ENCODE peak calls at places on chromosomes 5 and 9, in eight cellular contexts. One of them, this sample, is unnamed.

GRCh38 chr5:157516016-157516415 is 56.0 kb downstream of the NIPAL4 start:
- DNase-seq in D721Med: no peak
- DNase-seq in colonic mucosa: no peak
- DNase-seq in PC-3: peak
- DNase-seq in NCI-H1436: no peak
- DNase-seq in activated T-helper 1 cell treated with Interleukin-2 at 50 U/mL for 16 hours: no peak
- DNase-seq in Panc1: no peak
- DNase-seq in SW480: no peak
- DNase-seq in this sample: no peak

GRCh38 chr5:172597755-172598155 is 43.3 kb upstream of the NEURL1B start:
- DNase-seq in SW480: no peak
- DNase-seq in D721Med: no peak
- DNase-seq in Panc1: no peak
- DNase-seq in activated T-helper 1 cell treated with Interleukin-2 at 50 U/mL for 16 hours: no peak
- DNase-seq in NCI-H1436: no peak
- DNase-seq in PC-3: no peak
- DNase-seq in colonic mucosa: no peak
- DNase-seq in this sample: no peak

GRCh38 chr9:1869843-1870242 is 145.3 kb upstream of the SMARCA2 start:
- DNase-seq in NCI-H1436: peak
- DNase-seq in colonic mucosa: peak
- DNase-seq in SW480: peak
- DNase-seq in PC-3: peak
- DNase-seq in activated T-helper 1 cell treated with Interleukin-2 at 50 U/mL for 16 hours: no peak
- DNase-seq in D721Med: no peak
- DNase-seq in Panc1: no peak
- DNase-seq in this sample: peak

GRCh38 chr5:1512541-1513291 is 11.0 kb downstream of the LPCAT1 start:
- DNase-seq in PC-3: no peak
- DNase-seq in activated T-helper 1 cell treated with Interleukin-2 at 50 U/mL for 16 hours: no peak
- DNase-seq in NCI-H1436: no peak
- DNase-seq in D721Med: no peak
- DNase-seq in Panc1: no peak
- DNase-seq in SW480: peak
- DNase-seq in colonic mucosa: no peak
- DNase-seq in this sample: no peak

GRCh38 chr5:142405814-142406395 is 81.1 kb upstream of the SPRY4 start:
- DNase-seq in Panc1: no peak
- DNase-seq in activated T-helper 1 cell treated with Interleukin-2 at 50 U/mL for 16 hours: no peak
- DNase-seq in D721Med: no peak
- DNase-seq in NCI-H1436: no peak
- DNase-seq in SW480: no peak
- DNase-seq in PC-3: no peak
- DNase-seq in colonic mucosa: no peak
- DNase-seq in this sample: no peak

GRCh38 chr5:145887976-145888574 is 15.3 kb upstream of the GRXCR2 start:
- DNase-seq in activated T-helper 1 cell treated with Interleukin-2 at 50 U/mL for 16 hours: no peak
- DNase-seq in Panc1: peak
- DNase-seq in SW480: peak
- DNase-seq in D721Med: peak
- DNase-seq in NCI-H1436: no peak
- DNase-seq in colonic mucosa: peak
- DNase-seq in PC-3: peak
- DNase-seq in this sample: peak

GRCh38 chr9:278651-279050 is 64.0 kb downstream of the DOCK8 start:
- DNase-seq in PC-3: no peak
- DNase-seq in SW480: no peak
- DNase-seq in NCI-H1436: no peak
- DNase-seq in D721Med: no peak
- DNase-seq in activated T-helper 1 cell treated with Interleukin-2 at 50 U/mL for 16 hours: no peak
- DNase-seq in Panc1: no peak
- DNase-seq in colonic mucosa: peak
- DNase-seq in this sample: no peak

GRCh38 chr9:14428781-14429230 is 114.9 kb upstream of the NFIB start:
- DNase-seq in D721Med: no peak
- DNase-seq in Panc1: peak
- DNase-seq in SW480: peak
- DNase-seq in colonic mucosa: peak
- DNase-seq in activated T-helper 1 cell treated with Interleukin-2 at 50 U/mL for 16 hours: no peak
- DNase-seq in NCI-H1436: peak
- DNase-seq in PC-3: peak
- DNase-seq in this sample: peak

GRCh38 chr9:124553738-124554137 is 46.5 kb upstream of the NR5A1 start:
- DNase-seq in NCI-H1436: no peak
- DNase-seq in colonic mucosa: no peak
- DNase-seq in activated T-helper 1 cell treated with Interleukin-2 at 50 U/mL for 16 hours: no peak
- DNase-seq in Panc1: no peak
- DNase-seq in PC-3: peak
- DNase-seq in SW480: no peak
- DNase-seq in D721Med: no peak
- DNase-seq in this sample: no peak

GRCh38 chr5:119864286-119864685 is 234.9 kb downstream of the FAM170A start:
- DNase-seq in NCI-H1436: no peak
- DNase-seq in PC-3: no peak
- DNase-seq in activated T-helper 1 cell treated with Interleukin-2 at 50 U/mL for 16 hours: no peak
- DNase-seq in Panc1: no peak
- DNase-seq in D721Med: no peak
- DNase-seq in colonic mucosa: no peak
- DNase-seq in SW480: no peak
- DNase-seq in this sample: no peak

GRCh38 chr5:125699860-125700259 is 723.3 kb upstream of the GRAMD2B start:
- DNase-seq in Panc1: no peak
- DNase-seq in NCI-H1436: no peak
- DNase-seq in D721Med: no peak
- DNase-seq in colonic mucosa: no peak
- DNase-seq in activated T-helper 1 cell treated with Interleukin-2 at 50 U/mL for 16 hours: no peak
- DNase-seq in SW480: no peak
- DNase-seq in PC-3: no peak
- DNase-seq in this sample: no peak

GRCh38 chr9:22147818-22148573 is 138.9 kb upstream of the CDKN2B start:
- DNase-seq in D721Med: no peak
- DNase-seq in activated T-helper 1 cell treated with Interleukin-2 at 50 U/mL for 16 hours: no peak
- DNase-seq in SW480: peak
- DNase-seq in colonic mucosa: no peak
- DNase-seq in PC-3: peak
- DNase-seq in Panc1: no peak
- DNase-seq in NCI-H1436: no peak
- DNase-seq in this sample: no peak

GRCh38 chr5:133489632-133490031 is 122.7 kb downstream of the FSTL4 start:
- DNase-seq in Panc1: no peak
- DNase-seq in D721Med: no peak
- DNase-seq in activated T-helper 1 cell treated with Interleukin-2 at 50 U/mL for 16 hours: no peak
- DNase-seq in NCI-H1436: no peak
- DNase-seq in SW480: peak
- DNase-seq in PC-3: peak
- DNase-seq in colonic mucosa: no peak
- DNase-seq in this sample: peak

GRCh38 chr5:130479045-130479804 is 575.0 kb downstream of the CHSY3 start:
- DNase-seq in Panc1: no peak
- DNase-seq in colonic mucosa: no peak
- DNase-seq in activated T-helper 1 cell treated with Interleukin-2 at 50 U/mL for 16 hours: no peak
- DNase-seq in SW480: peak
- DNase-seq in PC-3: peak
- DNase-seq in NCI-H1436: no peak
- DNase-seq in D721Med: no peak
- DNase-seq in this sample: no peak

GRCh38 chr9:89428901-89429890 is 68.7 kb downstream of the SEMA4D start:
- DNase-seq in colonic mucosa: no peak
- DNase-seq in SW480: no peak
- DNase-seq in D721Med: no peak
- DNase-seq in NCI-H1436: no peak
- DNase-seq in Panc1: no peak
- DNase-seq in PC-3: no peak
- DNase-seq in activated T-helper 1 cell treated with Interleukin-2 at 50 U/mL for 16 hours: peak
- DNase-seq in this sample: no peak

GRCh38 chr5:138605254-138605972 is 30.2 kb upstream of the HSPA9 start:
- DNase-seq in colonic mucosa: no peak
- DNase-seq in Panc1: no peak
- DNase-seq in D721Med: no peak
- DNase-seq in activated T-helper 1 cell treated with Interleukin-2 at 50 U/mL for 16 hours: no peak
- DNase-seq in PC-3: no peak
- DNase-seq in SW480: no peak
- DNase-seq in NCI-H1436: no peak
- DNase-seq in this sample: no peak

GRCh38 chr5:10655041-10655685 is 91.3 kb downstream of the ANKRD33B start:
- DNase-seq in SW480: no peak
- DNase-seq in PC-3: no peak
- DNase-seq in Panc1: no peak
- DNase-seq in colonic mucosa: no peak
- DNase-seq in activated T-helper 1 cell treated with Interleukin-2 at 50 U/mL for 16 hours: no peak
- DNase-seq in NCI-H1436: no peak
- DNase-seq in D721Med: no peak
- DNase-seq in this sample: no peak

GRCh38 chr5:24059006-24059405 is 551.6 kb downstream of the PRDM9 start:
- DNase-seq in activated T-helper 1 cell treated with Interleukin-2 at 50 U/mL for 16 hours: no peak
- DNase-seq in PC-3: peak
- DNase-seq in SW480: no peak
- DNase-seq in colonic mucosa: no peak
- DNase-seq in D721Med: no peak
- DNase-seq in Panc1: no peak
- DNase-seq in NCI-H1436: no peak
- DNase-seq in this sample: no peak

GRCh38 chr5:45765561-45765960 is 69.4 kb upstream of the HCN1 start:
- DNase-seq in PC-3: no peak
- DNase-seq in colonic mucosa: no peak
- DNase-seq in D721Med: no peak
- DNase-seq in NCI-H1436: no peak
- DNase-seq in activated T-helper 1 cell treated with Interleukin-2 at 50 U/mL for 16 hours: no peak
- DNase-seq in Panc1: no peak
- DNase-seq in SW480: no peak
- DNase-seq in this sample: no peak

GRCh38 chr5:1159774-1160406 is 41.5 kb upstream of the SLC6A19 start:
- DNase-seq in SW480: no peak
- DNase-seq in activated T-helper 1 cell treated with Interleukin-2 at 50 U/mL for 16 hours: no peak
- DNase-seq in PC-3: no peak
- DNase-seq in NCI-H1436: no peak
- DNase-seq in Panc1: no peak
- DNase-seq in colonic mucosa: no peak
- DNase-seq in D721Med: no peak
- DNase-seq in this sample: no peak

GRCh38 chr9:69089082-69089481 is 53.5 kb downstream of the FXN start:
- DNase-seq in PC-3: no peak
- DNase-seq in activated T-helper 1 cell treated with Interleukin-2 at 50 U/mL for 16 hours: no peak
- DNase-seq in Panc1: no peak
- DNase-seq in NCI-H1436: no peak
- DNase-seq in colonic mucosa: no peak
- DNase-seq in D721Med: no peak
- DNase-seq in SW480: no peak
- DNase-seq in this sample: no peak

GRCh38 chr5:148730955-148731898 is 76.9 kb upstream of the HTR4 start:
- DNase-seq in Panc1: peak
- DNase-seq in SW480: peak
- DNase-seq in activated T-helper 1 cell treated with Interleukin-2 at 50 U/mL for 16 hours: peak
- DNase-seq in D721Med: no peak
- DNase-seq in PC-3: peak
- DNase-seq in colonic mucosa: peak
- DNase-seq in NCI-H1436: peak
- DNase-seq in this sample: peak

GRCh38 chr5:129836321-129836720 is 67.9 kb upstream of the CHSY3 start:
- DNase-seq in Panc1: no peak
- DNase-seq in PC-3: no peak
- DNase-seq in NCI-H1436: no peak
- DNase-seq in D721Med: no peak
- DNase-seq in SW480: no peak
- DNase-seq in colonic mucosa: no peak
- DNase-seq in activated T-helper 1 cell treated with Interleukin-2 at 50 U/mL for 16 hours: no peak
- DNase-seq in this sample: no peak

GRCh38 chr5:174514983-174515394 is 209.4 kb upstream of the MSX2 start:
- DNase-seq in D721Med: no peak
- DNase-seq in SW480: peak
- DNase-seq in NCI-H1436: peak
- DNase-seq in Panc1: no peak
- DNase-seq in colonic mucosa: no peak
- DNase-seq in activated T-helper 1 cell treated with Interleukin-2 at 50 U/mL for 16 hours: no peak
- DNase-seq in PC-3: no peak
- DNase-seq in this sample: no peak

GRCh38 chr9:38035873-38036272 is 33.2 kb downstream of the SHB start:
- DNase-seq in activated T-helper 1 cell treated with Interleukin-2 at 50 U/mL for 16 hours: no peak
- DNase-seq in SW480: peak
- DNase-seq in PC-3: peak
- DNase-seq in NCI-H1436: no peak
- DNase-seq in Panc1: no peak
- DNase-seq in colonic mucosa: no peak
- DNase-seq in D721Med: no peak
- DNase-seq in this sample: peak

GRCh38 chr5:111603446-111603827 is 91.1 kb upstream of the STARD4 start:
- DNase-seq in Panc1: no peak
- DNase-seq in colonic mucosa: no peak
- DNase-seq in D721Med: no peak
- DNase-seq in SW480: no peak
- DNase-seq in PC-3: no peak
- DNase-seq in activated T-helper 1 cell treated with Interleukin-2 at 50 U/mL for 16 hours: no peak
- DNase-seq in NCI-H1436: no peak
- DNase-seq in this sample: no peak

GRCh38 chr9:129038109-129038852 is 1.9 kb downstream of the MIGA2 start:
- DNase-seq in PC-3: no peak
- DNase-seq in activated T-helper 1 cell treated with Interleukin-2 at 50 U/mL for 16 hours: no peak
- DNase-seq in Panc1: no peak
- DNase-seq in colonic mucosa: no peak
- DNase-seq in SW480: no peak
- DNase-seq in D721Med: no peak
- DNase-seq in NCI-H1436: no peak
- DNase-seq in this sample: no peak